ENCODE peak calls at places on chromosomes 6 and 20, in seven cellular contexts. O is astrocyte of the spinal cord, Z is fibroblast of pulmonary artery, E is heart right ventricle, F is choroid plexus epithelial cell, P is K562, A is H9. D is an unnamed sample.

GRCh38 chr6:166781331-166781730 is 154.3 kb upstream of the RPS6KA2 start:
- DNase-seq in Z (no peak), O (no peak), F (no peak), A (no peak), P (no peak), E (no peak), D (peak)

GRCh38 chr20:13231031-13231752 is 10.1 kb downstream of the ISM1 start:
- DNase-seq in Z (no peak), A (no peak), P (no peak), E (no peak), F (no peak), O (peak), D (no peak)

GRCh38 chr20:17651761-17652388 is 30.2 kb downstream of the RRBP1 start:
- DNase-seq in E (no peak), Z (no peak), O (no peak), A (no peak), P (no peak), F (no peak), D (no peak)

GRCh38 chr6:152979116-152979515 is 3.7 kb downstream of the FBXO5 start:
- DNase-seq in A (no peak), P (no peak), O (no peak), E (no peak), Z (no peak), F (no peak), D (no peak)

GRCh38 chr6:63730311-63730710 is 94.7 kb downstream of the PHF3 start:
- DNase-seq in Z (no peak), O (no peak), A (no peak), P (no peak), E (no peak), F (no peak), D (no peak)

GRCh38 chr6:135036731-135037420 is 17.7 kb downstream of the HBS1L start:
- DNase-seq in F (no peak), Z (no peak), E (no peak), A (no peak), P (no peak), O (no peak), D (no peak)

GRCh38 chr20:1803216-1804128 is 91.7 kb upstream of the SIRPA start:
- DNase-seq in A (peak), O (peak), E (peak), F (peak), Z (peak), P (no peak), D (peak)

GRCh38 chr6:135488023-135488422 is 9.5 kb downstream of the AHI1 start:
- DNase-seq in F (peak), Z (peak), E (no peak), A (no peak), O (peak), P (no peak), D (no peak)

GRCh38 chr6:116206231-116206903 is 47.5 kb downstream of the TSPYL4 start:
- DNase-seq in E (no peak), O (no peak), F (peak), A (no peak), Z (peak), P (no peak), D (no peak)

GRCh38 chr6:159645659-159646058 is 47.4 kb downstream of the SOD2 start:
- DNase-seq in Z (peak), F (peak), E (no peak), A (no peak), P (no peak), O (no peak), D (no peak)

GRCh38 chr6:28209753-28210535 is 15.1 kb upstream of the ZSCAN9 start:
- DNase-seq in F (no peak), O (no peak), Z (no peak), A (no peak), P (no peak), E (no peak), D (no peak)

GRCh38 chr6:80464901-80465300 is 358.4 kb downstream of the BCKDHB start:
- DNase-seq in F (no peak), E (no peak), P (no peak), Z (no peak), A (peak), O (no peak), D (no peak)

GRCh38 chr6:11782524-11782923 is 3.9 kb upstream of the ADTRP start:
- DNase-seq in O (no peak), Z (no peak), E (no peak), P (no peak), A (no peak), F (no peak), D (no peak)

GRCh38 chr6:108113557-108114519 is 39.3 kb upstream of the OSTM1 start:
- DNase-seq in E (no peak), O (peak), A (peak), P (peak), F (peak), Z (peak), D (peak)

GRCh38 chr6:108114861-108115597 is 40.5 kb upstream of the OSTM1 start:
- DNase-seq in F (peak), E (peak), O (peak), Z (peak), A (peak), P (no peak), D (peak)

GRCh38 chr6:108116424-108116780 is 41.9 kb upstream of the OSTM1 start:
- DNase-seq in Z (no peak), A (no peak), F (no peak), O (no peak), E (no peak), P (no peak), D (no peak)

GRCh38 chr6:108116781-108117426 is 42.4 kb upstream of the OSTM1 start:
- DNase-seq in Z (no peak), O (no peak), A (peak), F (no peak), P (no peak), E (no peak), D (no peak)

DNA sequence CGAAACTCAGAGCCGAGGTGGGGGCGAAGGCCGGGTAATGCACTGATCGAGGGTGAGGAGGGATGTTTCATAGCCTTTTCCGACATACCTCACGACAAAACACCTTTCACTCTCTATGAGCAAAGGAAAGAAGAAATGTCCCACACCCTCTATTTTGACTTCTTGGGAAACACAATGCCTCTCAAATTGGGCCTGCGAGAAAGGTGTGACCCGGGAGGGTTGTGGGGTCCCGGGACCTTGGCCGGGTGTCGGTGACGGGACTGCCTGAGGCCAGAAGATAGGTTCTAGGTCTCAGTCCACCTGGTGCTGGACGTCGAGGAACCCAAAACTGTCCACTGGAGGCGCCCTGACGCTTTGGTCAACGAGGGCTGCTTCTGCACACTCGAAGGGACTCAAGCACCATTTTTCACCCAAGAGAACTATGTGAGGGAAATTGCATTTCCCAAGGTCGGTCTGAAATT is 41.1 kb upstream of the OSTM1 start:
- DNase-seq in Z (peak), P (peak), F (peak), E (peak), O (no peak), A (peak), D (peak)
- TF ChIP-seq CTCF in Z (peak), P (peak), F (peak), E (peak), O (peak), A (peak), D (no peak)

DNA sequence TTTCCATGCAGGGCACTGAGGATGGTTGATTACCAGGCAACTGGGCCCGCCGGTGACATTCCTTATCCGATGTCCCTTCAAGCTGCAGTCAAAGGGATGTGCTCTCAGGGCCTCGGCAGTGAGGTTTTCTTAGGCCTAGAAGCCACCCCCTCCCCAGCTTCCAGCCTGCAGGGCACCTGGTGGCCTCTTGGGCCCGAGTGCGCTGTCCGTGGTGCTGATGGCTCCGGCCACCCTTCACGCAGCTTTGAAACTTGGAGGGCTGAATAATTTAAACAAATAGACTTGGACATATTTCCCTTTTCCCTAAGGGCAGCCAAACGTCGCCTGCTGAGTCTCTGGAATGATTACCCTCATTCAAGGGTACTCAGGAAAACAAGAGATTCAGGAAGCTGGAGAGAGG is 8.9 kb upstream of the MLN start:
- DNase-seq in Z (peak), A (peak), F (peak), O (peak), P (peak), E (peak), D (no peak)
- TF ChIP-seq CTCF in Z (peak), A (peak), F (peak), O (peak), P (peak), E (no peak), D (no peak)

DNA sequence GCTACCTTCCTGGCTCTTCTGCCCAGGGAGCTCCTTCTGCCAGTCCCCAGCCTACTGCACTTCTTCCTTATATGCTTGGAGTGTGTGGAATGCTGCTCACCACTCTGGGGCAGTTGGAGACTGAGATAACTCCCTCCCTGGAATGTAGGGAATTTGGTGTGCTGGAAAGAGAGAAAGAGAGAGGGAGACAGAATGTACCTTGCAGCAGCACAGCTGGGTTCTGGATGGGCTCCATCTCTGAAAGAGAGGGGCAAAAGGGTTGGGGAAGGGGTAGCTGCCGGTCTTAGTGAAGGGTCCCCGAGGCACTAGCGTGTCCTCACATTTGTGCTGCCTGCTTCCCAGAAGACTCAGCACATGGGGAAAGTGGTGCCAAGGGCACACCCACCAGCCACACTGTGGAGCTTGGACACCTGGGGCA is 40.2 kb upstream of the DDR1 start:
- DNase-seq in F (peak), E (no peak), Z (peak), A (peak), O (no peak), P (no peak), D (no peak)
- TF ChIP-seq CTCF in F (no peak), E (no peak), Z (no peak), A (no peak), O (no peak), P (no peak), D (no peak)

DNA sequence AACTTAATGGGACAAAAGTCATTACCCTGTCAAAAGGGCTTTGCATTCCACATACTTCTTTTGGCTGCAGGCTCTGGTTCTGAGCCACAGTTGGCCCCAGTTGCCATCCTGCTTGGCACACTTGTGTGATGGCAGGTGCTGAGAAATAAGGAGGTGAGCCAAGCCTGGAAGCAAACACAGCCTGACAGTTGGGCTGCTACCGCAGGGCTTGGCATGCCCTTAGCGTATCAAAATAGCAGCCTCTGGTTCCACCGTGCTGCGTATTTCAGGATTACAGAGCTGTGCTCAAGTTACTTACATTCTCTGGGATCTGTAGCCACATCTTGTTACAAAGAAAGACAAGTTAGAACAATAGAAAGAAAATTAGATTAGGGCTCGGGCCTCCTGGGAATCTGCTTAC is 11.1 kb downstream of the MTHFD1L start:
- DNase-seq in F (peak), E (peak), P (no peak), A (no peak), O (peak), Z (peak), D (no peak)
- TF ChIP-seq CTCF in F (peak), E (no peak), P (no peak), A (no peak), O (no peak), Z (no peak), D (no peak)

GRCh38 chr6:41071501-41071922 is 644 bp downstream of the OARD1 start:
- DNase-seq in A (no peak), P (no peak), Z (no peak), O (no peak), F (no peak), E (peak), D (no peak)

GRCh38 chr6:41072836-41073202 is at the start of gene NFYA:
- DNase-seq in Z (no peak), O (no peak), A (peak), P (peak), E (peak), F (no peak), D (no peak)

GRCh38 chr6:41073968-41074691 is 1.4 kb downstream of the NFYA start:
- DNase-seq in Z (peak), P (no peak), A (no peak), E (no peak), O (peak), F (peak), D (no peak)

GRCh38 chr6:41073203-41073967 is 611 bp downstream of the NFYA start:
- DNase-seq in P (peak), A (peak), Z (peak), F (peak), E (peak), O (peak), D (peak)

GRCh38 chr6:41071923-41072835 is at the start of gene OARD1:
- DNase-seq in Z (peak), F (peak), E (peak), A (peak), P (peak), O (peak), D (peak)
- TF ChIP-seq CTCF in Z (no peak), F (no peak), E (no peak), A (no peak), P (peak), O (no peak), D (no peak)

GRCh38 chr6:82331031-82331773 is 32.4 kb upstream of the TPBG start:
- DNase-seq in E (no peak), O (peak), F (peak), Z (peak), P (no peak), A (peak), D (no peak)
- TF ChIP-seq CTCF in E (no peak), O (peak), F (peak), Z (peak), P (no peak), A (peak), D (no peak)

D was measured in lung.